ENCODE peak calls at places on chromosome 4, in five cellular contexts. One of them, this sample, is unnamed.

GRCh38 chr4:173420324-173420752 is 21.4 kb upstream of the SCRG1 start:
- DNase-seq in T-helper 9 cell: no peak
- DNase-seq in posterior cingulate gyrus: no peak
- DNase-seq in transverse colon: no peak
- DNase-seq in lung: no peak
- DNase-seq in this sample: no peak

GRCh38 chr4:83174844-83175414 is 60.4 kb upstream of the PLAC8 start:
- DNase-seq in lung: no peak
- DNase-seq in T-helper 9 cell: no peak
- DNase-seq in posterior cingulate gyrus: no peak
- DNase-seq in transverse colon: no peak
- DNase-seq in this sample: no peak

GRCh38 chr4:125316391-125316780 is 1.6 kb downstream of the FAT4 start:
- DNase-seq in T-helper 9 cell: no peak
- DNase-seq in transverse colon: peak; percentile 15
- DNase-seq in lung: peak; percentile 49
- DNase-seq in posterior cingulate gyrus: peak; percentile 11
- DNase-seq in this sample: no peak

GRCh38 chr4:2805712-2806391 is 13.0 kb downstream of the SH3BP2 start:
- DNase-seq in lung: peak; percentile 84
- DNase-seq in transverse colon: peak; percentile 92
- DNase-seq in T-helper 9 cell: no peak
- DNase-seq in posterior cingulate gyrus: no peak
- DNase-seq in this sample: no peak

GRCh38 chr4:175641053-175641452 is 171.0 kb downstream of the GPM6A start:
- DNase-seq in transverse colon: no peak
- DNase-seq in posterior cingulate gyrus: no peak
- DNase-seq in lung: no peak
- DNase-seq in T-helper 9 cell: no peak
- DNase-seq in this sample: no peak

GRCh38 chr4:83172371-83172770 is 57.8 kb upstream of the PLAC8 start:
- DNase-seq in T-helper 9 cell: no peak
- DNase-seq in posterior cingulate gyrus: no peak
- DNase-seq in lung: no peak
- DNase-seq in transverse colon: no peak
- DNase-seq in this sample: no peak

GRCh38 chr4:1512738-1513660 is 106.8 kb upstream of the NKX1-1 start:
- DNase-seq in transverse colon: peak; percentile 25
- DNase-seq in T-helper 9 cell: peak; percentile 45
- DNase-seq in lung: no peak
- DNase-seq in posterior cingulate gyrus: no peak
- DNase-seq in this sample: peak; percentile 77

GRCh38 chr4:2689825-2690700 is 66.1 kb downstream of the TNIP2 start:
- DNase-seq in T-helper 9 cell: no peak
- DNase-seq in posterior cingulate gyrus: no peak
- DNase-seq in lung: no peak
- DNase-seq in transverse colon: peak; percentile 16
- DNase-seq in this sample: no peak

GRCh38 chr4:85180533-85180932 is 214.0 kb upstream of the WDFY3 start:
- DNase-seq in transverse colon: no peak
- DNase-seq in lung: no peak
- DNase-seq in T-helper 9 cell: no peak
- DNase-seq in posterior cingulate gyrus: no peak
- DNase-seq in this sample: no peak

This sample was measured in 8988T.